ENCODE peak calls at places on chromosomes 11 and 22, in seven cellular contexts. One of them, this sample, is unnamed.

GRCh38 chr22:17199131-17199731 is 20.0 kb downstream of the ADA2 start:
- DNase-seq in HAP-1: peak; percentile 71
- DNase-seq in IMR-90: peak; percentile 16
- DNase-seq in CD8-positive, alpha-beta memory T cell: no peak
- DNase-seq in prostate gland: no peak
- DNase-seq in right cardiac atrium: peak; percentile 61
- DNase-seq in cardiac muscle cell: no peak
- DNase-seq in this sample: no peak

GRCh38 chr11:123624974-123625373 is 29.4 kb downstream of the SCN3B start:
- DNase-seq in HAP-1: no peak
- DNase-seq in IMR-90: peak; percentile 52
- DNase-seq in CD8-positive, alpha-beta memory T cell: no peak
- DNase-seq in prostate gland: no peak
- DNase-seq in right cardiac atrium: no peak
- DNase-seq in cardiac muscle cell: no peak
- DNase-seq in this sample: no peak

GRCh38 chr11:122242731-122243130 is 126.7 kb upstream of the BLID start:
- DNase-seq in HAP-1: no peak
- DNase-seq in IMR-90: no peak
- DNase-seq in CD8-positive, alpha-beta memory T cell: no peak
- DNase-seq in prostate gland: no peak
- DNase-seq in right cardiac atrium: no peak
- DNase-seq in cardiac muscle cell: no peak
- DNase-seq in this sample: no peak

GRCh38 chr11:44335052-44335894 is 25.3 kb upstream of the ALX4 start:
- DNase-seq in HAP-1: no peak
- DNase-seq in IMR-90: no peak
- DNase-seq in CD8-positive, alpha-beta memory T cell: no peak
- DNase-seq in prostate gland: no peak
- DNase-seq in right cardiac atrium: no peak
- DNase-seq in cardiac muscle cell: no peak
- DNase-seq in this sample: no peak

GRCh38 chr11:78742430-78742829 is 167.8 kb upstream of the NARS2 start:
- DNase-seq in HAP-1: no peak
- DNase-seq in IMR-90: peak; percentile 6
- DNase-seq in CD8-positive, alpha-beta memory T cell: no peak
- DNase-seq in prostate gland: peak; percentile 85
- DNase-seq in right cardiac atrium: peak; percentile 64
- DNase-seq in cardiac muscle cell: no peak
- DNase-seq in this sample: no peak

GRCh38 chr22:27491888-27492287 is 309.7 kb downstream of the MN1 start:
- DNase-seq in HAP-1: no peak
- DNase-seq in IMR-90: no peak
- DNase-seq in CD8-positive, alpha-beta memory T cell: no peak
- DNase-seq in prostate gland: no peak
- DNase-seq in right cardiac atrium: no peak
- DNase-seq in cardiac muscle cell: no peak
- DNase-seq in this sample: no peak

GRCh38 chr22:37818397-37819099 is 4.6 kb upstream of the GALR3 start:
- DNase-seq in HAP-1: no peak
- DNase-seq in IMR-90: peak; percentile 35
- DNase-seq in CD8-positive, alpha-beta memory T cell: peak; percentile 52
- DNase-seq in prostate gland: peak; percentile 44
- DNase-seq in right cardiac atrium: peak; percentile 73
- DNase-seq in cardiac muscle cell: peak; percentile 73
- DNase-seq in this sample: peak; percentile 47

GRCh38 chr11:76361773-76362172 is 19.2 kb downstream of the THAP12 start:
- DNase-seq in HAP-1: no peak
- DNase-seq in IMR-90: no peak
- DNase-seq in CD8-positive, alpha-beta memory T cell: no peak
- DNase-seq in prostate gland: no peak
- DNase-seq in right cardiac atrium: no peak
- DNase-seq in cardiac muscle cell: no peak
- DNase-seq in this sample: no peak

GRCh38 chr11:34439521-34440258 is 956 bp downstream of the CAT start:
- DNase-seq in HAP-1: no peak
- DNase-seq in IMR-90: no peak
- DNase-seq in CD8-positive, alpha-beta memory T cell: no peak
- DNase-seq in prostate gland: no peak
- DNase-seq in right cardiac atrium: no peak
- DNase-seq in cardiac muscle cell: no peak
- DNase-seq in this sample: no peak

GRCh38 chr11:87356428-87356827 is 318.7 kb downstream of the TMEM135 start:
- DNase-seq in HAP-1: no peak
- DNase-seq in IMR-90: no peak
- DNase-seq in CD8-positive, alpha-beta memory T cell: no peak
- DNase-seq in prostate gland: no peak
- DNase-seq in right cardiac atrium: no peak
- DNase-seq in cardiac muscle cell: no peak
- DNase-seq in this sample: no peak

GRCh38 chr22:49046546-49047305 is 780.9 kb downstream of the BRD1 start:
- DNase-seq in HAP-1: peak; percentile 72
- DNase-seq in IMR-90: no peak
- DNase-seq in CD8-positive, alpha-beta memory T cell: no peak
- DNase-seq in prostate gland: no peak
- DNase-seq in right cardiac atrium: peak; percentile 61
- DNase-seq in cardiac muscle cell: peak; percentile 73
- DNase-seq in this sample: no peak

GRCh38 chr11:63239254-63239653 is 4.1 kb downstream of the SLC22A25 start:
- DNase-seq in HAP-1: no peak
- DNase-seq in IMR-90: no peak
- DNase-seq in CD8-positive, alpha-beta memory T cell: no peak
- DNase-seq in prostate gland: no peak
- DNase-seq in right cardiac atrium: no peak
- DNase-seq in cardiac muscle cell: no peak
- DNase-seq in this sample: no peak

GRCh38 chr11:10371926-10372641 is 67.2 kb downstream of the ADM start:
- DNase-seq in HAP-1: no peak
- DNase-seq in IMR-90: no peak
- DNase-seq in CD8-positive, alpha-beta memory T cell: no peak
- DNase-seq in prostate gland: no peak
- DNase-seq in right cardiac atrium: no peak
- DNase-seq in cardiac muscle cell: no peak
- DNase-seq in this sample: no peak

GRCh38 chr11:36186340-36186739 is 102.9 kb downstream of the COMMD9 start:
- DNase-seq in HAP-1: no peak
- DNase-seq in IMR-90: peak; percentile 87
- DNase-seq in CD8-positive, alpha-beta memory T cell: no peak
- DNase-seq in prostate gland: peak; percentile 42
- DNase-seq in right cardiac atrium: no peak
- DNase-seq in cardiac muscle cell: no peak
- DNase-seq in this sample: no peak

GRCh38 chr11:19715373-19715772 is 2.7 kb downstream of the NAV2 start:
- DNase-seq in HAP-1: no peak
- DNase-seq in IMR-90: peak; percentile 98
- DNase-seq in CD8-positive, alpha-beta memory T cell: no peak
- DNase-seq in prostate gland: no peak
- DNase-seq in right cardiac atrium: no peak
- DNase-seq in cardiac muscle cell: no peak
- DNase-seq in this sample: no peak

GRCh38 chr22:19180740-19181410 is 2.3 kb upstream of the SLC25A1 start:
- DNase-seq in HAP-1: no peak
- DNase-seq in IMR-90: no peak
- DNase-seq in CD8-positive, alpha-beta memory T cell: no peak
- DNase-seq in prostate gland: no peak
- DNase-seq in right cardiac atrium: no peak
- DNase-seq in cardiac muscle cell: no peak
- DNase-seq in this sample: no peak

GRCh38 chr11:111379500-111380136 is 543 bp upstream of the POU2AF1 start:
- DNase-seq in HAP-1: no peak
- DNase-seq in IMR-90: no peak
- DNase-seq in CD8-positive, alpha-beta memory T cell: no peak
- DNase-seq in prostate gland: no peak
- DNase-seq in right cardiac atrium: no peak
- DNase-seq in cardiac muscle cell: no peak
- DNase-seq in this sample: no peak

GRCh38 chr11:133598879-133599278 is 66.6 kb upstream of the OPCML start:
- DNase-seq in HAP-1: no peak
- DNase-seq in IMR-90: no peak
- DNase-seq in CD8-positive, alpha-beta memory T cell: no peak
- DNase-seq in prostate gland: no peak
- DNase-seq in right cardiac atrium: no peak
- DNase-seq in cardiac muscle cell: no peak
- DNase-seq in this sample: no peak

GRCh38 chr11:133600876-133601275 is 68.6 kb upstream of the OPCML start:
- DNase-seq in HAP-1: no peak
- DNase-seq in IMR-90: no peak
- DNase-seq in CD8-positive, alpha-beta memory T cell: no peak
- DNase-seq in prostate gland: no peak
- DNase-seq in right cardiac atrium: no peak
- DNase-seq in cardiac muscle cell: no peak
- DNase-seq in this sample: no peak

GRCh38 chr11:133597236-133597635 is 64.9 kb upstream of the OPCML start:
- DNase-seq in HAP-1: no peak
- DNase-seq in IMR-90: no peak
- DNase-seq in CD8-positive, alpha-beta memory T cell: no peak
- DNase-seq in prostate gland: no peak
- DNase-seq in right cardiac atrium: no peak
- DNase-seq in cardiac muscle cell: no peak
- DNase-seq in this sample: no peak

DNA sequence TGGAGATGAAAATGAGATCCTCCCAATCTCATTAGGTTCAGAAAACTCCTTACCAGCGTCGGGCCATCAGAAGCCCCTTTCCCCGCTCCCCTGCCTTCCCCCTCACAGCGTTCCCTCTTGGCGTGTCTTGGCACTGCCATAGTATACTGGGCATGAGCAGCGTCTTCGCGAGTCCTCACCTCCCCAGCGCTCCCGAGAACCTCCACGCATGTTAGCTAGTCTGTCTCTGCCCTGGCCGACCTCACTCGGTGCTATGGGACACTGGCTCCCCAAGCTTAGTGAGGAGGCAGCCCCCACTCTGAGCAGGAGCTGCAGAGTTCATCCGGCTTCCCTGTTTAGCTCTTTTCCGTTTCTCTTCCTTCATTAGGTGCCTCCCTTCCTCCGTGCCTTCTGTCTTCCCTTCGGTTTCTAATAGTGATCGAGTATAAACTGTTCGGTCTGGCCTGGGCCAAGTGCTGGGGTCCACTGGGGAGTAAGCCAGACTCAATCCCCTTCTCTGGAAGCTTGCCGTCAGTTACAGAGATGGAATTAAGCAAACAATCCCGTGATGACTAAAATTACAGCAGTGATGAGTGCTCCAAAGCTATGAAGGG is 63.8 kb upstream of the OPCML start:
- DNase-seq in HAP-1: no peak
- DNase-seq in IMR-90: no peak
- DNase-seq in CD8-positive, alpha-beta memory T cell: no peak
- DNase-seq in prostate gland: no peak
- DNase-seq in right cardiac atrium: no peak
- DNase-seq in cardiac muscle cell: no peak
- DNase-seq in this sample: no peak
- H3K9me3 ChIP-seq in HAP-1: no peaks in the 10 kb centered on the region
- H3K9me3 ChIP-seq in IMR-90: peaks cover 33% of the 10 kb centered on the region
- H3K9me3 ChIP-seq in CD8-positive, alpha-beta memory T cell: no peaks in the 10 kb centered on the region
- H3K9me3 ChIP-seq in prostate gland: no peaks in the 10 kb centered on the region
- H3K9me3 ChIP-seq in right cardiac atrium: no peaks in the 10 kb centered on the region
- H3K9me3 ChIP-seq in cardiac muscle cell: no peaks in the 10 kb centered on the region
- H3K9me3 ChIP-seq in this sample: no peaks in the 10 kb centered on the region

GRCh38 chr22:47295982-47296381 is 533.5 kb downstream of the TBC1D22A start:
- DNase-seq in HAP-1: no peak
- DNase-seq in IMR-90: no peak
- DNase-seq in CD8-positive, alpha-beta memory T cell: no peak
- DNase-seq in prostate gland: no peak
- DNase-seq in right cardiac atrium: no peak
- DNase-seq in cardiac muscle cell: no peak
- DNase-seq in this sample: no peak
- H3K9me3 ChIP-seq in HAP-1: no peaks in the 10 kb centered on the region
- H3K9me3 ChIP-seq in IMR-90: peaks cover 7% of the 10 kb centered on the region
- H3K9me3 ChIP-seq in CD8-positive, alpha-beta memory T cell: no peaks in the 10 kb centered on the region
- H3K9me3 ChIP-seq in prostate gland: no peaks in the 10 kb centered on the region
- H3K9me3 ChIP-seq in right cardiac atrium: no peaks in the 10 kb centered on the region
- H3K9me3 ChIP-seq in cardiac muscle cell: no peaks in the 10 kb centered on the region
- H3K9me3 ChIP-seq in this sample: no peaks in the 10 kb centered on the region

GRCh38 chr11:90874281-90874680 is 651.4 kb upstream of the CHORDC1 start:
- DNase-seq in HAP-1: no peak
- DNase-seq in IMR-90: no peak
- DNase-seq in CD8-positive, alpha-beta memory T cell: no peak
- DNase-seq in prostate gland: no peak
- DNase-seq in right cardiac atrium: no peak
- DNase-seq in cardiac muscle cell: no peak
- DNase-seq in this sample: no peak

GRCh38 chr11:90874971-90875370 is 652.1 kb upstream of the CHORDC1 start:
- DNase-seq in HAP-1: no peak
- DNase-seq in IMR-90: no peak
- DNase-seq in CD8-positive, alpha-beta memory T cell: no peak
- DNase-seq in prostate gland: no peak
- DNase-seq in right cardiac atrium: no peak
- DNase-seq in cardiac muscle cell: no peak
- DNase-seq in this sample: no peak
- H3K9me3 ChIP-seq in HAP-1: no peaks in the 10 kb centered on the region
- H3K9me3 ChIP-seq in IMR-90: peaks cover 2% of the 10 kb centered on the region
- H3K9me3 ChIP-seq in CD8-positive, alpha-beta memory T cell: no peaks in the 10 kb centered on the region
- H3K9me3 ChIP-seq in prostate gland: no peaks in the 10 kb centered on the region
- H3K9me3 ChIP-seq in right cardiac atrium: no peaks in the 10 kb centered on the region
- H3K9me3 ChIP-seq in cardiac muscle cell: no peaks in the 10 kb centered on the region
- H3K9me3 ChIP-seq in this sample: no peaks in the 10 kb centered on the region

DNA sequence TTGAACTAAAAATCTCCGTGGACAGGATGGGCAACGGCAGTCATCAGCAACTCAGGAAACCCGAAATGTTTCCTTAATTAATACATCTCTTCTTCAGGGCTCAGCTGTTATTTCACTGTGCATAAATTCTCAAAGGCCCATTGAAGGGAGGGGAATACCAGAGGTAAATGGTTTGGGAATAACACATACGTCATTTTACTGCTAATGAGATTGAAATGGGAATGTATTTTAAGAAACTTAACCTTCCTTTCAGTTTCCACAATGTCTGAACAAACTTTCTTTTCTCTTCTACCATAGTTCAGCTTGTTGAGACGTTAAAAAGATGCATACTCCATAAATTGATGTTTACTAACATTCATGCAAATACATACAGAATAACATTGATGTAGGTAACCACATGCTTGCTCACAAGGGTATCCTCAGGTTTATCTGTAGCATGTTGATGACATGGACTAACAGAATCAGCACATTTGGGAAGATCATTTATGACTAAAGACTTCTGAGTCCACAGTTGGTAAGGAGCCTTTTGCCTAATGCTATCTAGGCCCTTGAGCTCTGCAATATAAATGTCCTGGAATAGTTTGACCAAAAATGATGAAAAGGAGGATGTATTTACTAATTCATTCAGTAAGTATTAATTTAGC is 7.7 kb upstream of the PRRG4 start:
- DNase-seq in HAP-1: no peak
- DNase-seq in IMR-90: no peak
- DNase-seq in CD8-positive, alpha-beta memory T cell: no peak
- DNase-seq in prostate gland: no peak
- DNase-seq in right cardiac atrium: no peak
- DNase-seq in cardiac muscle cell: no peak
- DNase-seq in this sample: no peak
- H3K9me3 ChIP-seq in HAP-1: no peaks in the 10 kb centered on the region
- H3K9me3 ChIP-seq in IMR-90: no peaks in the 10 kb centered on the region
- H3K9me3 ChIP-seq in CD8-positive, alpha-beta memory T cell: no peaks in the 10 kb centered on the region
- H3K9me3 ChIP-seq in prostate gland: no peaks in the 10 kb centered on the region
- H3K9me3 ChIP-seq in right cardiac atrium: no peaks in the 10 kb centered on the region
- H3K9me3 ChIP-seq in cardiac muscle cell: no peaks in the 10 kb centered on the region
- H3K9me3 ChIP-seq in this sample: no peaks in the 10 kb centered on the region